ENCODE peak calls at places on chromosomes 4 and X, in six cellular contexts. S, C, E, Y, Z and F are unnamed samples.

GRCh38 chr4:166594326-166594946 is 639.9 kb downstream of the SPOCK3 start:
- ATAC-seq in S (no peak), C (peak), E (peak), Y (peak), Z (no peak), F (no peak)

GRCh38 chr4:184778325-184778724 is 44.4 kb upstream of the CENPU start:
- ATAC-seq in S (no peak), C (no peak), E (no peak), Y (no peak), Z (no peak), F (no peak)

GRCh38 chr4:22607382-22607781 is 85.4 kb upstream of the GBA3 start:
- ATAC-seq in S (peak), C (peak), E (peak), Y (peak), Z (no peak), F (peak)

GRCh38 chrX:103797691-103798090 is 21.1 kb downstream of the PLP1 start:
- ATAC-seq in S (no peak), C (no peak), E (no peak), Y (no peak), Z (no peak), F (no peak)

GRCh38 chrX:48482526-48482925 is 6.5 kb downstream of the FTSJ1 start:
- ATAC-seq in S (no peak), C (no peak), E (no peak), Y (no peak), Z (no peak), F (no peak)

GRCh38 chrX:132101206-132101605 is 26.6 kb downstream of the FRMD7 start:
- ATAC-seq in S (no peak), C (no peak), E (no peak), Y (no peak), Z (no peak), F (no peak)

GRCh38 chr4:35760706-35761278 is 483.5 kb downstream of the ARAP2 start:
- ATAC-seq in S (no peak), C (no peak), E (peak), Y (no peak), Z (no peak), F (no peak)

GRCh38 chrX:34805951-34806350 is 136.6 kb upstream of the FAM47B start:
- ATAC-seq in S (no peak), C (no peak), E (no peak), Y (no peak), Z (no peak), F (no peak)

GRCh38 chrX:20445109-20445508 is 178.4 kb upstream of the RPS6KA3 start:
- ATAC-seq in S (no peak), C (no peak), E (no peak), Y (peak), Z (no peak), F (no peak)

GRCh38 chr4:113958766-113959540 is 20.5 kb downstream of the ARSJ start:
- ATAC-seq in S (peak), C (peak), E (peak), Y (peak), Z (no peak), F (peak)

GRCh38 chrX:129706395-129707072 is 32.2 kb upstream of the XPNPEP2 start:
- ATAC-seq in S (no peak), C (no peak), E (no peak), Y (no peak), Z (no peak), F (no peak)

GRCh38 chrX:115584715-115585114 is 23.7 kb downstream of the PLS3 start:
- ATAC-seq in S (no peak), C (no peak), E (no peak), Y (peak), Z (no peak), F (no peak)

GRCh38 chr4:139562839-139563238 is 6.8 kb upstream of the SETD7 start:
- ATAC-seq in S (no peak), C (no peak), E (no peak), Y (no peak), Z (no peak), F (no peak)

GRCh38 chr4:139563515-139563914 is 7.5 kb upstream of the SETD7 start:
- ATAC-seq in S (no peak), C (no peak), E (no peak), Y (no peak), Z (no peak), F (no peak)

GRCh38 chr4:139568206-139568969 is 12.4 kb upstream of the SETD7 start:
- ATAC-seq in S (no peak), C (no peak), E (peak), Y (no peak), Z (peak), F (no peak)

GRCh38 chr4:139562067-139562684 is 6.2 kb upstream of the SETD7 start:
- ATAC-seq in S (no peak), C (no peak), E (no peak), Y (no peak), Z (no peak), F (no peak)

GRCh38 chr4:139564502-139564901 is 8.5 kb upstream of the SETD7 start:
- ATAC-seq in S (no peak), C (no peak), E (no peak), Y (no peak), Z (peak), F (no peak)
- TF ChIP-seq CTCF in S (no peak), C (no peak), E (peak), Y (no peak), Z (no peak), F (no peak)

GRCh38 chrX:3227526-3227925 is 118.9 kb downstream of the MXRA5 start:
- ATAC-seq in S (no peak), C (no peak), E (no peak), Y (no peak), Z (no peak), F (no peak)

GRCh38 chrX:3226087-3226486 is 120.4 kb downstream of the MXRA5 start:
- ATAC-seq in S (no peak), C (no peak), E (no peak), Y (no peak), Z (no peak), F (no peak)

GRCh38 chrX:3231766-3232165 is 114.7 kb downstream of the MXRA5 start:
- ATAC-seq in S (no peak), C (no peak), E (no peak), Y (no peak), Z (no peak), F (no peak)

GRCh38 chrX:3232262-3232950 is 114.0 kb downstream of the MXRA5 start:
- ATAC-seq in S (no peak), C (no peak), E (no peak), Y (no peak), Z (no peak), F (no peak)

DNA sequence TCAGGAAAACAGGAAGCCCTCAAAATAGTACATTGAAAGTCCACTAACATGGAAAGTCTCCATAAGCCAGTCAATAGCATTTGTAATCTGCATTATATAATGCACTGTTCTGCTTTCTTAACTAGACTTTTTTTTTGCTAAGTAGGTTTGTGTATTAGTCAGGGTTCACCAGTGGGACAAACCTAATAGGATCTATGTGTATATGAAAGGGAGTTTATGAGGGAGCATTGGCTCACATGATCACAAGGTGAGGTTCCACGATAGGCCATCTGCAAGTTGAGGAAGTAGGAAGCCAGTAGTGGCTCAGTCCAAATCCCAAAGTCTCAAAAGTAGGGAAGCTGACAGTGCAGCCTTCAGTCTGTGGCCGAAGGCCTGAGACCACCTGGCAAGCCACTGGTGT is 116.0 kb downstream of the MXRA5 start:
- ATAC-seq in S (no peak), C (no peak), E (no peak), Y (no peak), Z (no peak), F (no peak)
- H3K4me3 ChIP-seq in S (no peak), C (no peak), E (no peak), Y (no peak), Z (no peak), F (no peak)

GRCh38 chr4:142041788-142042187 is 405.4 kb downstream of the IL15 start:
- ATAC-seq in S (no peak), C (no peak), E (no peak), Y (no peak), Z (no peak), F (no peak)
- TF ChIP-seq EP300 in S (no peak), C (no peak), E (no peak), Y (no peak), Z (no peak), F (no peak)

DNA sequence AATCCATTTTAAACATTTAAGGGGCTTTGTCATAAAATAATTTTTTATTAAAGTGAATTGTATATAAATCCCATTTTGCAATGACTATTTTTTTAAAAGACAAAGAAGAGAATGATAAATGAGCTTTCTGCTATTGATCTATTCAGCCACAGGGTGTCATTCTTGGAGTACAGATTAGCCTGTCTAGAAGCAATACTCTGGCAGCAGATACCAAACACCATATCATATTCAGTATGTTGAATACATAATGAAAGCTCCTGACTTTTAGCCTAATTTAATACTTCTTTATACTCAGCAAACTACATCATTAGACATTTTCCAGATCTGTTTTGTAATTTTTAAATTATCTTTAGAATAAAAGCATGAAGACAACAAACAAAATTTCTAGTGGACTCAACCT is 496.3 kb downstream of the PDGFC start:
- ATAC-seq in S (peak), C (no peak), E (peak), Y (peak), Z (no peak), F (no peak)
- TF ChIP-seq CTCF in S (peak), C (peak), E (peak), Y (peak), Z (no peak), F (peak)